ENCODE peak calls at places on chromosomes 4 and X, in four cellular contexts. H, T, D and C are unnamed samples.

GRCh38 chr4:88802138-88802537 is 104.5 kb upstream of the NAP1L5 start:
- DNase-seq in H (no peak), T (no peak), D (no peak), C (no peak)

GRCh38 chr4:176837176-176837915 is 44.6 kb upstream of the VEGFC start:
- DNase-seq in H (no peak), T (no peak), D (no peak), C (no peak)

GRCh38 chrX:3160771-3161170 is 119.5 kb downstream of the ARSF start:
- DNase-seq in H (no peak), T (no peak), D (no peak), C (no peak)

GRCh38 chrX:150362599-150363481 is at the start of gene MAMLD1:
- DNase-seq in H (peak), T (peak), D (peak), C (no peak)

GRCh38 chrX:413322-414201 is 26.9 kb upstream of the PPP2R3B start:
- DNase-seq in H (peak), T (no peak), D (no peak), C (no peak)

GRCh38 chr4:144646523-144647094 is 653 bp downstream of the HHIP start:
- DNase-seq in H (peak), T (no peak), D (peak), C (no peak)

GRCh38 chr4:73411731-73412414 is 7.8 kb downstream of the ALB start:
- DNase-seq in H (no peak), T (no peak), D (no peak), C (no peak)

GRCh38 chr4:73803213-73803612 is 33.3 kb upstream of the CXCL6 start:
- DNase-seq in H (no peak), T (no peak), D (no peak), C (no peak)

GRCh38 chr4:56684320-56684719 is 3.2 kb upstream of the HOPX start:
- DNase-seq in H (no peak), T (no peak), D (no peak), C (no peak)

GRCh38 chr4:100907465-100908454 is 389.9 kb upstream of the EMCN start:
- DNase-seq in H (no peak), T (no peak), D (no peak), C (no peak)

GRCh38 chrX:109475174-109475891 is 6.6 kb downstream of the GUCY2F start:
- DNase-seq in H (peak), T (peak), D (peak), C (no peak)

GRCh38 chr4:1567519-1567807 is 116.7 kb downstream of the FAM53A start:
- DNase-seq in H (no peak), T (no peak), D (no peak), C (no peak)

GRCh38 chr4:152072001-152072485 is 311.2 kb upstream of the GATB start:
- DNase-seq in H (no peak), T (no peak), D (no peak), C (no peak)

GRCh38 chr4:6608758-6609414 is 31.6 kb upstream of the MRFAP1 start:
- DNase-seq in H (peak), T (peak), D (no peak), C (no peak)

GRCh38 chr4:6607368-6608050 is 32.5 kb downstream of the MAN2B2 start:
- DNase-seq in H (no peak), T (no peak), D (no peak), C (peak)

GRCh38 chr4:6605114-6605513 is 30.1 kb downstream of the MAN2B2 start:
- DNase-seq in H (no peak), T (no peak), D (no peak), C (no peak)

GRCh38 chr4:6605605-6606004 is 30.6 kb downstream of the MAN2B2 start:
- DNase-seq in H (no peak), T (no peak), D (no peak), C (no peak)

GRCh38 chr4:6606465-6607235 is 31.7 kb downstream of the MAN2B2 start:
- DNase-seq in H (no peak), T (no peak), D (no peak), C (no peak)
- TF ChIP-seq USF1 in H (no peak), T (no peak), D (no peak), C (no peak)

GRCh38 chr4:3660086-3660927 is 105.9 kb upstream of the ADRA2C start:
- DNase-seq in H (no peak), T (no peak), D (no peak), C (no peak)
- TF ChIP-seq USF1 in H (no peak), T (no peak), D (no peak), C (no peak)

DNA sequence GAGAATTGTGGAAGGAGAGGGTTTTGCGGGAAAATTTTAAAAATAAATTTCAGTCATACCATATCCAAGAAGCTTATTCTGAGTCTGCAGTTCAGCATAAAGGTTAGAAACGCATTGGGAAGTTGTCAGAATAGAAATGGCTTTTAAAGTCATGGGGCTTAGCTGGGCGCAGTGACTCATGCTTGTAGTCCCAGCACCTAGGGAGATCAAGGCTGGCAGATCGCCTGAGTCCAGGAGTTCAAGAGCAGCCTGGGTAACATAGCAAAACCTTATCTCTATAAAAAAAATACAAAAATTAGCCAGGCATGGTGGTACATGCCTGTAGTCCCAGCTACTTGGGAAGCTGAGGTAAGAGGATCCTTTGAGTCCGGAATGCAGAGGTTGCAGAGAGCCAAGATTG is 3.9 kb upstream of the PLA2G12A start:
- DNase-seq in H (no peak), T (no peak), D (no peak), C (no peak)
- TF ChIP-seq USF1 in H (no peak), T (no peak), D (no peak), C (no peak)

DNA sequence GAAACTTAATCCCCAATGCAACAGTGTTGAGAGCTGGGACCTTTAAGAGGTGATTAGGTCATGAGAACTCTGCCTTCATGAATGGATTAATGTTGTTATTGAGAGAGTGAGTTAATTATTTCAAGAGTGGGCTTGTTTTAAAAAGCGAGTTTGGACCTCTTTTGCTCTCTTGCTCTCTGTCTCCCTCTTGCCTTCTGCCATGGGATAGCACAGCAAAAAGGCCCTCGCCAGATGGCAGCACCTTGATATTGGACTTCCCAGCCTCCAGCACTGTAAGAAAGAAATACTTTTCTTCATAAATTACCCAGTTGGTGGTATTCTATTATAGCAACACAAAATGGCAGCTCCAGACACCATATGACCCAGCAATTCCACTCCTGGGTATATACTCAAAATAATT is 7.0 kb upstream of the ATP6AP2 start:
- DNase-seq in H (peak), T (no peak), D (no peak), C (no peak)
- TF ChIP-seq USF1 in H (no peak), T (no peak), D (no peak), C (no peak)

GRCh38 chrX:118475903-118476302 is 19.7 kb upstream of the DOCK11 start:
- DNase-seq in H (no peak), T (no peak), D (no peak), C (no peak)
- TF ChIP-seq USF1 in H (no peak), T (no peak), D (no peak), C (no peak)

DNA sequence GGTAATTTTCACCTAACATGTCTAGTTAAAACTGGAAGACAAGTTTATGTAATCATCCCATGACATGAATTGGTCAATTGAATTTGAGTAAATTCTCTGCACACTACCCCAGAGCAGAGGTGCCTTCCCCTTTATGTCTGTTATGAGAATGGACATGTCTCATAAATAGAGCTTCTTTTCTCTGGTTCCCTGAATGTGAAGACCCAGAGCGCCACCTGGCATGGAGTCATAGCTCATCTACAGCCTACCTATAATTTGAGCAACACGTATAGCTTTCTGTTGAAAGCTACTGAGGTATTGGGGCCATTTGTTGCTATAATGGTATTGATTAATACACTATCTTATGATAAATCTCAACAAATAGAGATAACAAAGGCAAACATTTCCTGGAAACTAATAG is 626.5 kb upstream of the GALNTL6 start:
- DNase-seq in H (peak), T (no peak), D (no peak), C (no peak)
- TF ChIP-seq USF1 in H (no peak), T (no peak), D (no peak), C (no peak)